ENCODE peak calls at places on chromosomes 12 and 14, in five cellular contexts. C is heart right ventricle, S is HepG2, T is uterus, X is heart left ventricle. J is an unnamed sample.
A peak's percentile ranks its signal among the peaks of the same experiment; 100 is the strongest.

GRCh38 chr14:37623552-37623951 is 28.1 kb downstream of the TTC6 start:
- DNase-seq in C (no peak), S (no peak), T (no peak), X (no peak), J (no peak)

GRCh38 chr12:65277994-65278575 is 398 bp upstream of the MSRB3 start:
- DNase-seq in C (no peak), S (no peak), T (no peak), X (peak; percentile 24), J (no peak)

GRCh38 chr12:99767809-99768208 is 120.3 kb downstream of the GARIN6 start:
- DNase-seq in C (no peak), S (no peak), T (no peak), X (no peak), J (no peak)

GRCh38 chr14:41505491-41505890 is 101.2 kb upstream of the LRFN5 start:
- DNase-seq in C (no peak), S (no peak), T (no peak), X (no peak), J (no peak)

GRCh38 chr12:51823875-51824565 is 24.5 kb downstream of the FIGNL2 start:
- DNase-seq in C (no peak), S (peak; percentile 59), T (no peak), X (no peak), J (no peak)

GRCh38 chr14:105026789-105027563 is 6.1 kb upstream of the CDCA4 start:
- DNase-seq in C (no peak), S (no peak), T (no peak), X (no peak), J (no peak)

GRCh38 chr14:77965919-77966435 is 166.1 kb downstream of the ADCK1 start:
- DNase-seq in C (no peak), S (peak; percentile 27), T (no peak), X (no peak), J (no peak)

GRCh38 chr12:50182461-50182860 is 15.3 kb upstream of the CERS5 start:
- DNase-seq in C (no peak), S (no peak), T (no peak), X (no peak), J (no peak)

GRCh38 chr12:123238961-123239360 is 5.7 kb downstream of the MTRFR start:
- DNase-seq in C (no peak), S (no peak), T (no peak), X (no peak), J (no peak)

GRCh38 chr14:22071001-22071400 is 397.4 kb upstream of the OR4E1 start:
- DNase-seq in C (no peak), S (no peak), T (no peak), X (no peak), J (no peak)

GRCh38 chr14:71243697-71244096 is 336.4 kb downstream of the PCNX1 start:
- DNase-seq in C (no peak), S (no peak), T (no peak), X (no peak), J (no peak)

GRCh38 chr14:65940056-65940735 is 527.7 kb downstream of the FUT8 start:
- DNase-seq in C (no peak), S (peak; percentile 35), T (no peak), X (no peak), J (no peak)

GRCh38 chr12:51793201-51793600 is 55.3 kb downstream of the FIGNL2 start:
- DNase-seq in C (no peak), S (no peak), T (no peak), X (no peak), J (no peak)

DNA sequence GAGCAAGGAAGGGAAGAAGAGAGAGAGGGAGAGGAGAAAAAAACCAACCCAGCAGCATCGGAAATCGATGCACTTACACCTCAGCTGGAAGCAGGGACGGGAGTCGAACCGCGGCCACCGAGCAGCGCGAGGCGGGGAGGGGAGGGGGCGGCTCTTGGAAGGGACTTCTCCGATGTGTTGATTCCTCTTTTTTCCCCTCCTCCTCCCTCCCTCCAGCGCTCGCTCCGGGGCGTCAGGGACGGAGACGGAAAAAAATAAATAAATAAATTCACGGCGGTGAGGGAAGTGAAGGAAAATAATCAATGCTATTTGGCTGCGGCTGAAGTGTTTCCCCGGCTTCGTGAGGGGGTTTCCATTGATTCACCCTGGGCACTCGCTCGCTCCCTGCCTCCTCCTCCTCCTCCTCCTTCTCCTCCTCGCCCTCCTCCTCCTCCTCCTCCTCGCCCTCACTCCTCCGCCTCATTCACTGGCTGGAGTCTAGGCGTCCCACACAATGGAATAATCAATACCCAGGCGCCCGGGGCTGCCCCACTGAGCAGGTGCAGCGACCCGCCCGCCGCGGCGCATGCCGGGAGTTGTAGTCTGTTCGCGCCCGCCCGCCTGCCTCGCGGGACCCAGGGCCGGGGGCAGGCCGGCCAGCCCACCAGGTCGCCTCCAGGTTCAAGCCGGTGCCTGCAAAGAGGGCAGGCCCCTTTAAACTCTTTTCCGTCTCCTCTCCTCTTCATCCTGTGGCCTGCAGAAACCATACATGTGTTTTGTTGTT is at the start of gene ZFHX2:
- DNase-seq in C (peak; percentile 81), S (peak; percentile 92), T (no peak), X (peak; percentile 87), J (no peak)
- H3K4me3 ChIP-seq in C (peak within 1 kb of the TSS; percentile 45), S (peak within 1 kb of the TSS; percentile 79), T (peak within 1 kb of the TSS; percentile 39), X (peak within 1 kb of the TSS; percentile 75), J (peak within 1 kb of the TSS; percentile 40)

GRCh38 chr14:31162910-31163649 is 44.5 kb downstream of the HECTD1 start:
- DNase-seq in C (no peak), S (no peak), T (no peak), X (no peak), J (no peak)
- H3K4me3 ChIP-seq in C (no peak overlapping the region), S (no peak overlapping the region), T (no peak overlapping the region), X (no peak overlapping the region), J (no peak overlapping the region)

DNA sequence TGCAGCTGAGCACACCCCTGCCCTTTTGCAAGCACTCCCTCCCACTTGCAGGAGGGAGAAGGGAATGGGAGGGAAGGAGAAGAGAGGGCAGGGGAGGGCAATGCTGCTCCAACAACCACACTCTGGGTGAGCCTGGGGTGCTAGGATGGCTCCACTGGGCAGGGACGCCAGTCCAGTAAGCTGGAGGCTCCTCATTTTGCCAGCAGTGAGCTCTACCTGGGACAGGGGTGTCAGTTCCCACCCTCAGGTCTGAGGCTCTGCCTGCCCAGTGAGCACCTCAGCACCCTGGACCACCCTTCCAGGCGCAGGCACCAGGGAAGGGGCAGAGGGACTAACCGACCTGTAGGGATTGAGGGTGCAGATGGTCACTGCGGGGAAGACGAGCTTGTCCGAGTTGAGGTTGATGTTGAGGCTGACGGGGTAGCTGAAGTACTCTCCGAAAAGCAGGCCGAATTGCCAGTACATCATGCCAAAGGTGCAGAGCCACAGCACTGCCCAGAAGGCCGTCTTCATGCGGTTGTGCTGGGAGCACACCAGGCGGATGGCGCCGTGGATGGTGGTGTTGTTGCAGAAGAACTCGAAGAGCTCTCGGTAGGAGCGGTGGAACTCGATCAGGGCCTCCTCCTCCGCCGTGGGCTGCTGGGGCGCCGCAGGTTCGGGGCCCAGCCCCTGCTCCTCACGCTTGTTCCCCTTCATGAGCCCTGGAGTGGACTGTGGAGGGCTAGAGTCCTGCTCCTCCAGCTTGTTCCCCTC is 1.2 kb downstream of the SCNN1A start:
- DNase-seq in C (no peak), S (no peak), T (no peak), X (no peak), J (no peak)
- H3K4me3 ChIP-seq in C (no peak overlapping the region), S (peak overlapping the region; percentile 41), T (no peak overlapping the region), X (no peak overlapping the region), J (no peak overlapping the region)

GRCh38 chr12:9925746-9926393 is 6.3 kb downstream of the CLEC2A start:
- DNase-seq in C (no peak), S (peak; percentile 9), T (no peak), X (no peak), J (no peak)
- H3K4me3 ChIP-seq in C (no peak overlapping the region), S (no peak overlapping the region), T (no peak overlapping the region), X (peak overlapping the region; percentile 27), J (no peak overlapping the region)

GRCh38 chr14:29865299-29865698 is 62.3 kb downstream of the PRKD1 start:
- DNase-seq in C (no peak), S (no peak), T (no peak), X (no peak), J (no peak)

GRCh38 chr14:29868000-29868399 is 59.6 kb downstream of the PRKD1 start:
- DNase-seq in C (no peak), S (no peak), T (no peak), X (no peak), J (no peak)
- H3K4me3 ChIP-seq in C (no peak overlapping the region), S (no peak overlapping the region), T (no peak overlapping the region), X (no peak overlapping the region), J (no peak overlapping the region)

GRCh38 chr14:28759658-28760313 is 6.8 kb upstream of the FOXG1 start:
- DNase-seq in C (no peak), S (no peak), T (no peak), X (no peak), J (no peak)
- H3K4me3 ChIP-seq in C (no peak overlapping the region), S (no peak overlapping the region), T (no peak overlapping the region), X (no peak overlapping the region), J (no peak overlapping the region)

DNA sequence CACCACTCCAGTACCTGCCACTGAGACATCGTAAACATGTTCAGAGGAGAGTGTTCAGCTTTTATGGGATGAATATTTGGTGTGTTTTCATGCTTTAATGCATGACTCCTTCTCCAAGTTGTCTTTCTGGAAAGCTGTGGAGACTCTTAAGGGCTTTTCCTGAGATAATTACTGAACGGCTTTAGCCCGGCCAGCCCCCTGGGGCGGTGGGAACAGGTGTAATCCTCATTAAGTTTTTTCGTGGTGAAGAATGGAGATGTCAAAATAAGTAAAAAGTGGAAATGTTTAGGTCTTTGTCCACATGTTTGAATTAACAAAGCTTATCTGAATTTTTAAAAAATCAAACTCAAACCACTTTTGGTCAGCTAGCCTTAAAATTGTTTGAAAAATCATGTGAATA is 1.5 kb downstream of the SYNE2 start:
- DNase-seq in C (no peak), S (no peak), T (no peak), X (no peak), J (no peak)
- H3K4me3 ChIP-seq in C (peak overlapping the region; percentile 73), S (peak overlapping the region; percentile 82), T (peak overlapping the region; percentile 98), X (peak overlapping the region; percentile 87), J (no peak overlapping the region)

DNA sequence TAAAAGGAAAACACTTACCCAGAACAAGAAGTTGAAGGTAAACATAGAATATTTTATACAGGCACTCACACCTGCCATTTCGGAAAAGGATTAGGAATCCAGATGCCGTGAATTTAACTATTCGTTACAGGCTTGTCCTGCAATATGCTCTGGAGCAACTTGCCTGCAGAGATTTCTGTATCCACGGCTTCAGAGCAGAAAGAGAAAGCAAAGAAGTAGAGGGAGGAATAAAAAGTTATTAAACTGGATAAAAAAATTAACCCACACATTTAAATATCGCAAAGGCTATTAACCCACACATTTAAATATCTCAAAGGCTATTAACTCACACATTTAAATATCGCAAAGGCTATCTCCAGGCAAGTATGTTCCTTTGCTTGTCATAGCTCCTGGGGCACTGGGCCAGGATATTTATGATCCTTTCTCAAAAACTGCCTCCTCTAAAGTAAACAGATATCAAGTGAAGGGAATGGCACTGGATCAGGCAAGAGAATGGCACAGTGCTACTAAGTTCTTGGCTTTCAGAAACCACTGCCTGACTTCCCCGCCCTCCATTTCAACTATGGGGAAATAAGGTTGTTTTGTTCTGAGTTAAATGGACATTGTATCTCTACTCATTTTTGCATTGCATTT is at the start of gene TSPAN8:
- DNase-seq in C (no peak), S (peak; percentile 64), T (no peak), X (no peak), J (no peak)
- H3K4me3 ChIP-seq in C (no peak within 1 kb of the TSS), S (no peak within 1 kb of the TSS), T (peak within 1 kb of the TSS; percentile 1), X (no peak within 1 kb of the TSS), J (no peak within 1 kb of the TSS)